ENCODE peak calls at places on chromosomes 5 and 9, in nine cellular contexts. M is A549; V is left ventricle myocardium inferior; H is tibial nerve; Q is suprapubic skin; O is activated CD8-positive, alpha-beta T cell treated with anti-CD3 and anti-CD28 coated beads for 36 hours; B is progenitor cell of endocrine pancreas; L is neural progenitor cell; R is astrocyte of the spinal cord. U is an unnamed sample.

GRCh38 chr5:39757121-39757520 is 332.3 kb upstream of the DAB2 start:
- DNase-seq in H (no peak), M (no peak), O (no peak), R (peak), Q (no peak), L (no peak), B (no peak), V (no peak), U (no peak)

GRCh38 chr9:88808019-88808656 is 183.1 kb upstream of the S1PR3 start:
- DNase-seq in V (no peak), L (no peak), O (no peak), R (no peak), H (no peak), M (no peak), Q (no peak), B (no peak), U (no peak)

GRCh38 chr5:109016300-109016699 is 268.6 kb downstream of the FER start:
- DNase-seq in R (no peak), Q (no peak), M (no peak), V (no peak), H (no peak), O (no peak), B (no peak), L (no peak), U (peak)

GRCh38 chr5:135211083-135211790 is 177.2 kb upstream of the PITX1 start:
- DNase-seq in O (no peak), M (no peak), R (no peak), L (no peak), Q (no peak), B (no peak), V (no peak), H (no peak), U (peak)

GRCh38 chr9:125600194-125600593 is 106.8 kb downstream of the MAPKAP1 start:
- DNase-seq in Q (no peak), H (no peak), R (no peak), L (no peak), O (no peak), M (no peak), V (no peak), B (no peak), U (peak)

GRCh38 chr5:159034083-159034824 is 65.5 kb downstream of the EBF1 start:
- DNase-seq in L (peak), V (no peak), R (peak), O (no peak), H (no peak), M (no peak), B (no peak), Q (no peak), U (peak)

GRCh38 chr5:134223406-134224251 is 2.2 kb downstream of the PPP2CA start:
- DNase-seq in V (no peak), O (no peak), L (no peak), R (no peak), M (no peak), B (no peak), Q (no peak), H (no peak), U (peak)

GRCh38 chr9:38280251-38280800 is 112.2 kb upstream of the ALDH1B1 start:
- DNase-seq in H (no peak), Q (no peak), L (no peak), B (no peak), M (no peak), O (no peak), V (no peak), R (no peak), U (no peak)

GRCh38 chr5:171463844-171464191 is 44.4 kb downstream of the FGF18 start:
- DNase-seq in H (no peak), O (no peak), B (no peak), M (no peak), L (no peak), V (no peak), R (no peak), Q (no peak), U (no peak)

GRCh38 chr5:5886812-5887486 is 464.5 kb downstream of the ICE1 start:
- DNase-seq in B (peak), H (no peak), R (no peak), L (peak), M (peak), V (no peak), Q (no peak), O (peak), U (no peak)

GRCh38 chr9:33722359-33722675 is 73.0 kb upstream of the PRSS3 start:
- DNase-seq in B (no peak), O (no peak), M (no peak), R (no peak), Q (no peak), L (no peak), H (no peak), V (no peak), U (no peak)
- TF ChIP-seq CTCF in B (no peak), O (peak), M (no peak), R (no peak), Q (no peak), L (no peak), H (no peak), V (peak), U (no peak)

GRCh38 chr9:90684776-90685175 is 42.2 kb upstream of the DIRAS2 start:
- DNase-seq in R (no peak), O (no peak), B (no peak), L (no peak), H (no peak), V (no peak), Q (no peak), M (no peak), U (no peak)
- TF ChIP-seq CTCF in R (no peak), O (no peak), B (no peak), L (no peak), H (no peak), V (no peak), Q (no peak), M (no peak), U (no peak)

GRCh38 chr9:130672933-130673615 is 8.7 kb downstream of the PRDM12 start:
- DNase-seq in V (no peak), B (no peak), H (no peak), R (no peak), O (no peak), Q (no peak), L (no peak), M (no peak), U (no peak)

GRCh38 chr9:130669965-130670364 is 5.6 kb downstream of the PRDM12 start:
- DNase-seq in L (no peak), M (no peak), V (no peak), H (no peak), R (no peak), Q (no peak), O (no peak), B (no peak), U (no peak)

GRCh38 chr9:130670644-130671043 is 6.2 kb downstream of the PRDM12 start:
- DNase-seq in R (no peak), O (no peak), Q (no peak), L (no peak), M (no peak), B (no peak), V (no peak), H (no peak), U (no peak)

GRCh38 chr9:130675396-130675795 is 11.0 kb downstream of the PRDM12 start:
- DNase-seq in V (no peak), H (no peak), R (no peak), O (no peak), L (no peak), B (no peak), Q (no peak), M (no peak), U (no peak)

DNA sequence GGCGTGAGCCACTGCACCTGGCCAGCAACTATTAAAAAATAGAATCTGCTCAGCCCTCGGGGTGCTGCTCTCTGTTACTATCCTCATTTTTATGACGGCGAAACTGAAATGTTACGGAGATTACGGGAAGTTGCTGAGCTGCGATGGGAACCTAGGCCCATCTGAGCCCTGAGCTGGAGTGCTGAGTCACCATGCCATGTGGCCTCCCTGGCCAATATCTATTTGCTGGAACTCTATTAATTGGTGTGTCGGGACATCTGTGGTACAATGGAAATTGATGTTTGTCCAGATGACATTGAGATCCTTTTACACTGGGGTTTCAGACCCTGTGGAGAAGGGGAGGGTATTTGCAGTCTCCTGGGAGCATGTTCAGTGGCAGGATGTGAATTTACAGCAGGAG is 8.1 kb downstream of the PRDM12 start:
- DNase-seq in V (no peak), B (no peak), R (no peak), H (no peak), Q (no peak), O (no peak), L (no peak), M (no peak), U (no peak)
- TF ChIP-seq CTCF in V (no peak), B (no peak), R (no peak), H (no peak), Q (no peak), O (no peak), L (no peak), M (no peak), U (no peak)

GRCh38 chr5:139386039-139386438 is 2.9 kb upstream of the SLC23A1 start:
- DNase-seq in Q (no peak), O (no peak), M (no peak), H (no peak), R (no peak), B (no peak), L (no peak), V (no peak), U (no peak)

GRCh38 chr5:139384591-139385051 is 1.5 kb upstream of the SLC23A1 start:
- DNase-seq in V (no peak), H (no peak), R (no peak), O (no peak), M (no peak), B (no peak), Q (no peak), L (no peak), U (no peak)

GRCh38 chr5:139383993-139384590 is 995 bp upstream of the SLC23A1 start:
- DNase-seq in Q (no peak), R (no peak), M (no peak), H (no peak), V (no peak), L (no peak), O (no peak), B (no peak), U (no peak)

GRCh38 chr5:139383275-139383992 is at the start of gene SLC23A1:
- DNase-seq in O (no peak), V (no peak), H (no peak), M (peak), Q (peak), R (no peak), B (no peak), L (no peak), U (no peak)

GRCh38 chr5:139385061-139385889 is 2.2 kb upstream of the SLC23A1 start:
- DNase-seq in H (no peak), R (no peak), B (no peak), O (no peak), M (no peak), L (no peak), Q (no peak), V (no peak), U (peak)
- TF ChIP-seq CTCF in H (no peak), R (no peak), B (no peak), O (no peak), M (no peak), L (no peak), Q (no peak), V (peak), U (peak)

GRCh38 chr9:127280880-127281660 is 16.5 kb downstream of the GARNL3 start:
- DNase-seq in O (no peak), V (no peak), Q (no peak), H (no peak), R (no peak), L (no peak), B (no peak), M (no peak), U (no peak)

GRCh38 chr9:127285957-127286356 is 21.4 kb downstream of the GARNL3 start:
- DNase-seq in Q (no peak), M (no peak), R (no peak), V (no peak), O (no peak), B (no peak), L (no peak), H (no peak), U (peak)

GRCh38 chr9:127281887-127282286 is 17.3 kb downstream of the GARNL3 start:
- DNase-seq in B (no peak), H (no peak), M (no peak), Q (no peak), L (no peak), O (no peak), V (no peak), R (no peak), U (no peak)

GRCh38 chr9:127282611-127283010 is 18.0 kb downstream of the GARNL3 start:
- DNase-seq in H (no peak), L (no peak), B (no peak), V (no peak), R (no peak), M (no peak), O (no peak), Q (no peak), U (no peak)

DNA sequence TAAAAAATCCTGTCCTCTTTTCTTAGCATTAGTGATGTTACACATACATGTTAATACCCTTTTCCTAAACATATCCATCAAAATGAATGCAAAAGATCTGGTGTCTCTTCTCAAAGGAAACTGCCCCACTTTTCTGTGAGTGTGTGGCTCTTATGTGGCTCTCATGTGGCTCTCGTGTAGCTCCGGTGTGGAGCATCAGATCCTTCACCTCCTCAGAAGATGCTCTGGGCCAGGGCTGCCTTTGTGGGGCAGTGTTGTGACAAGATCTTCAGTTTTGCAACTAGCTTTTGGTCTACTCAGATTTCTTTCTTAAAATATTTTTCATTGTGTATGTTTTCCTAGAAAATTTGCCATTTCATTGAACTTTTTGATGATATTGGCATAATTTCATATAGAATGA is 19.3 kb downstream of the GARNL3 start:
- DNase-seq in O (peak), H (peak), Q (no peak), B (no peak), V (no peak), M (peak), R (peak), L (peak), U (peak)
- TF ChIP-seq CTCF in O (peak), H (peak), Q (no peak), B (no peak), V (peak), M (peak), R (peak), L (no peak), U (peak)